ENCODE peak calls at places on chromosomes 7 and 10, in seven cellular contexts. B is stomach; R is aorta; K is H1; P is Caco-2; T is CD4-positive, CD25-positive, alpha-beta regulatory T cell; X is heart left ventricle. Z is an unnamed sample.

GRCh38 chr10:30587522-30588031 is 42.0 kb downstream of the LYZL2 start:
- DNase-seq in B (peak; percentile 78), R (no peak), K (no peak), P (no peak), T (no peak), X (peak; percentile 54), Z (no peak)

GRCh38 chr10:87541114-87541513 is 36.4 kb downstream of the MINPP1 start:
- DNase-seq in B (no peak), R (no peak), K (no peak), P (no peak), T (no peak), X (no peak), Z (no peak)

GRCh38 chr7:29565186-29565540 is 1.5 kb downstream of the PRR15 start:
- DNase-seq in B (no peak), R (no peak), K (no peak), P (no peak), T (no peak), X (no peak), Z (no peak)

GRCh38 chr7:29269941-29270340 is 75.4 kb downstream of the CHN2 start:
- DNase-seq in B (no peak), R (no peak), K (no peak), P (no peak), T (no peak), X (no peak), Z (no peak)

GRCh38 chr10:100006241-100006886 is 3.4 kb downstream of the DNMBP start:
- DNase-seq in B (no peak), R (no peak), K (no peak), P (no peak), T (peak; percentile 60), X (no peak), Z (no peak)

GRCh38 chr10:84348860-84349259 is 20.5 kb downstream of the CCSER2 start:
- DNase-seq in B (no peak), R (no peak), K (no peak), P (no peak), T (no peak), X (no peak), Z (no peak)

GRCh38 chr7:158725506-158725800 is 20.8 kb upstream of the NCAPG2 start:
- DNase-seq in B (no peak), R (no peak), K (no peak), P (no peak), T (no peak), X (no peak), Z (no peak)

GRCh38 chr10:103804866-103805265 is 50.5 kb downstream of the SH3PXD2A start:
- DNase-seq in B (no peak), R (no peak), K (no peak), P (no peak), T (no peak), X (no peak), Z (no peak)

GRCh38 chr10:251982-252582 is 116.8 kb downstream of the ZMYND11 start:
- DNase-seq in B (no peak), R (no peak), K (no peak), P (no peak), T (no peak), X (no peak), Z (no peak)

GRCh38 chr10:51074238-51075028 is at the start of gene PRKG1:
- DNase-seq in B (peak; percentile 77), R (peak; percentile 93), K (no peak), P (peak; percentile 76), T (no peak), X (peak; percentile 87), Z (peak; percentile 56)

GRCh38 chr7:99669782-99670181 is 10.0 kb downstream of the CYP3A5 start:
- DNase-seq in B (no peak), R (no peak), K (no peak), P (no peak), T (no peak), X (no peak), Z (no peak)

GRCh38 chr10:52955337-52955736 is 182.8 kb upstream of the MBL2 start:
- DNase-seq in B (no peak), R (no peak), K (no peak), P (no peak), T (no peak), X (no peak), Z (no peak)

GRCh38 chr7:41107938-41108448 is 594.9 kb downstream of the INHBA start:
- DNase-seq in B (no peak), R (no peak), K (no peak), P (no peak), T (no peak), X (no peak), Z (no peak)

GRCh38 chr10:86962981-86963310 is 4.5 kb downstream of the SNCG start:
- DNase-seq in B (no peak), R (no peak), K (no peak), P (no peak), T (no peak), X (peak; percentile 12), Z (no peak)

GRCh38 chr7:132030883-132031282 is 474.5 kb upstream of the PODXL start:
- DNase-seq in B (no peak), R (no peak), K (no peak), P (no peak), T (no peak), X (no peak), Z (no peak)

GRCh38 chr10:36057731-36058130 is 415.6 kb upstream of the FZD8 start:
- DNase-seq in B (no peak), R (no peak), K (no peak), P (no peak), T (no peak), X (no peak), Z (no peak)

GRCh38 chr10:20897146-20897834 is at the start of gene NEBL:
- DNase-seq in B (no peak), R (no peak), K (no peak), P (no peak), T (no peak), X (peak; percentile 72), Z (no peak)

GRCh38 chr10:3882855-3883254 is 97.8 kb upstream of the KLF6 start:
- DNase-seq in B (no peak), R (no peak), K (no peak), P (no peak), T (no peak), X (no peak), Z (no peak)

GRCh38 chr7:135536160-135536559 is 21.6 kb upstream of the NUP205 start:
- DNase-seq in B (no peak), R (no peak), K (no peak), P (peak; percentile 13), T (no peak), X (no peak), Z (no peak)

GRCh38 chr10:76287856-76288255 is 856.4 kb downstream of the LRMDA start:
- DNase-seq in B (no peak), R (no peak), K (no peak), P (no peak), T (no peak), X (no peak), Z (no peak)

GRCh38 chr7:55474944-55475911 is 97.1 kb downstream of the VOPP1 start:
- DNase-seq in B (peak; percentile 17), R (no peak), K (no peak), P (no peak), T (peak; percentile 87), X (no peak), Z (no peak)

GRCh38 chr7:24773646-24774045 is 16.4 kb upstream of the GSDME start:
- DNase-seq in B (no peak), R (no peak), K (no peak), P (no peak), T (no peak), X (no peak), Z (no peak)

GRCh38 chr10:4545077-4545476 is 280.9 kb upstream of the AKR1E2 start:
- DNase-seq in B (no peak), R (no peak), K (no peak), P (no peak), T (no peak), X (no peak), Z (no peak)

GRCh38 chr10:88926484-88927249 is 25.9 kb downstream of the ACTA2 start:
- DNase-seq in B (no peak), R (no peak), K (no peak), P (no peak), T (no peak), X (no peak), Z (no peak)

GRCh38 chr10:79094412-79095175 is 25.8 kb downstream of the ZMIZ1 start:
- DNase-seq in B (no peak), R (no peak), K (no peak), P (no peak), T (no peak), X (no peak), Z (no peak)
- H3K4me1 ChIP-seq in B (peaks cover 100% of the 10 kb centered on the region), R (no peaks in the 10 kb centered on the region), K (peaks cover 29% of the 10 kb centered on the region), P (peaks cover 28% of the 10 kb centered on the region), T (peaks cover 4% of the 10 kb centered on the region), X (peaks cover 67% of the 10 kb centered on the region), Z (no peaks in the 10 kb centered on the region)

GRCh38 chr7:129661645-129662182 is 50.2 kb downstream of the NRF1 start:
- DNase-seq in B (no peak), R (no peak), K (no peak), P (no peak), T (no peak), X (no peak), Z (no peak)
- H3K9me3 ChIP-seq in B (no peaks in the 10 kb centered on the region), R (no peaks in the 10 kb centered on the region), K (peaks cover 25% of the 10 kb centered on the region), P (peaks cover 19% of the 10 kb centered on the region), T (peaks cover 7% of the 10 kb centered on the region), X (peaks cover 7% of the 10 kb centered on the region), Z (peaks cover 9% of the 10 kb centered on the region)

GRCh38 chr10:5710854-5711253 is 26.2 kb downstream of the TASOR2 start:
- DNase-seq in B (no peak), R (no peak), K (no peak), P (no peak), T (peak; percentile 40), X (no peak), Z (no peak)
- H3K4me3 ChIP-seq in B (peak overlapping the region; percentile 11), R (no peak overlapping the region), K (no peak overlapping the region), P (no peak overlapping the region), T (peak overlapping the region; percentile 79), X (peak overlapping the region; percentile 40), Z (no peak overlapping the region)

DNA sequence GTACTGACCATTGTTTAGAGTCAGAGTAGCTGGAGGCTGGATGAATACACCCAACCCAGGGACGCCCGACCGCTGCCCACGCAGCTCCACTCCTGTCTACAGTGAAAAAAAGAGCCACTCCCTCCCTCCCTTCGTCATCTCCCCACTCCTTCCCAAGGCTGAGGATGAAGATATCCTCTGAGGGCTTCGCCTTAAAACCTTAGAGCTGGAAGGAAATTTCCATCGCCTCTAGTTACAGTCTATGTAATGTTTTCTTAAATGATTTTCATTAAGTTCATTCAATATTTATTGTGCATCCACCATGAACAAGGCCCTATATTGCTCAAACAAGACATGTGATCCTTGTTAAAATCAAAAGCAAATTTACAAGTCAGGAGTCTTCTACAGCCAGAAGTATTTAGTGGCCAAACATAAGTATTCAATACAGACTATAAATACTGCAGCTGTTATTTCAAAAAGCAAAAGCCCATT is 11.3 kb upstream of the SLIT1 start:
- DNase-seq in B (no peak), R (peak; percentile 16), K (no peak), P (no peak), T (no peak), X (no peak), Z (no peak)
- H3K4me1 ChIP-seq in B (peaks cover 10% of the 10 kb centered on the region), R (no peaks in the 10 kb centered on the region), K (peaks cover 3% of the 10 kb centered on the region), P (no peaks in the 10 kb centered on the region), T (peaks cover 11% of the 10 kb centered on the region), X (no peaks in the 10 kb centered on the region), Z (no peaks in the 10 kb centered on the region)

DNA sequence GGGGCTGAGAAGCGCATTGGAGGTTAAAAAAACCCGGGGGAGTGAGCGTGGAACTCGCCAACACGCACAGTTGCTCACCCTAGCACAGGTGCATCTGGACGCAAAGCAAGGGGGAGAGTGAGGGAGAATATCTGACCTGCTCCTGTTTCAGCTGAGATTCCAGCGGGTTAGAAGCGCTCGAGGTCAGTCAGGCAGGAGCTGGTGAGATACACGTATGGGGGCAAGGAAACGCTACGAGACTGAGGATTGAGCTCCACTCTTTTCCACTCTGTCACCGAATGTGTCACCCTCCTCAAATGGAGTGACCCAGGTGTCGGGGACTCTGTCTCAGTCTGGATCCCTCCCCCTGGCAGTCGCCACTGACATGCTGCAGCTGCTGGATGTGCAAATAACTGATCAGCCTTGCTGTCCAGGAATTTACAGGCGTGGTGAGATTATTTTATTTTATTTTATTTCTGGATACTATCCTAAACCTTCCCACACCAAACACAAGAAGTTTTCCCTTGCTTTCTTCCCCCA is 100.9 kb upstream of the DPP6 start:
- DNase-seq in B (no peak), R (no peak), K (no peak), P (no peak), T (no peak), X (no peak), Z (no peak)
- H3K9me3 ChIP-seq in B (no peaks in the 10 kb centered on the region), R (no peaks in the 10 kb centered on the region), K (peaks cover 23% of the 10 kb centered on the region), P (no peaks in the 10 kb centered on the region), T (no peaks in the 10 kb centered on the region), X (no peaks in the 10 kb centered on the region), Z (no peaks in the 10 kb centered on the region)